ENCODE peak calls at places on chromosome 12, in eight cellular contexts. J is AG04450; W is BE2C; R is psoas muscle; N is GM13977; K is CD8-positive, alpha-beta T cell; Z is B cell; S is Panc1. U is an unnamed sample.

GRCh38 chr12:128267651-128268347 is 829 bp downstream of the TMEM132C start:
- DNase-seq in J (no peak), W (no peak), R (no peak), N (no peak), K (no peak), Z (no peak), S (no peak), U (peak)

GRCh38 chr12:6275609-6276246 is 34.8 kb upstream of the PLEKHG6 start:
- DNase-seq in J (no peak), W (no peak), R (no peak), N (no peak), K (no peak), Z (no peak), S (no peak), U (no peak)

GRCh38 chr12:2890001-2890387 is 697 bp upstream of the TULP3 start:
- DNase-seq in J (no peak), W (no peak), R (no peak), N (no peak), K (no peak), Z (no peak), S (no peak), U (no peak)

GRCh38 chr12:121767525-121768016 is 25.9 kb downstream of the RHOF start:
- DNase-seq in J (no peak), W (peak), R (no peak), N (no peak), K (no peak), Z (no peak), S (no peak), U (no peak)

GRCh38 chr12:1879633-1880032 is 38.8 kb downstream of the CACNA2D4 start:
- DNase-seq in J (no peak), W (no peak), R (no peak), N (no peak), K (no peak), Z (no peak), S (no peak), U (no peak)

GRCh38 chr12:55025508-55025907 is 5.7 kb downstream of the NEUROD4 start:
- DNase-seq in J (no peak), W (no peak), R (no peak), N (no peak), K (no peak), Z (no peak), S (no peak), U (no peak)

GRCh38 chr12:106595268-106595667 is 12.5 kb downstream of the RFX4 start:
- DNase-seq in J (no peak), W (no peak), R (no peak), N (no peak), K (no peak), Z (no peak), S (no peak), U (no peak)

GRCh38 chr12:113847856-113848255 is 118.3 kb downstream of the RBM19 start:
- DNase-seq in J (no peak), W (no peak), R (no peak), N (no peak), K (no peak), Z (no peak), S (no peak), U (no peak)

GRCh38 chr12:128820253-128820652 is 3.5 kb downstream of the SLC15A4 start:
- DNase-seq in J (no peak), W (no peak), R (no peak), N (peak), K (no peak), Z (no peak), S (no peak), U (no peak)

GRCh38 chr12:77166711-77167110 is 101.3 kb upstream of the E2F7 start:
- DNase-seq in J (no peak), W (no peak), R (no peak), N (no peak), K (no peak), Z (no peak), S (no peak), U (no peak)

GRCh38 chr12:124248862-124249825 is 45.7 kb upstream of the RFLNA start:
- DNase-seq in J (no peak), W (no peak), R (no peak), N (no peak), K (no peak), Z (no peak), S (no peak), U (no peak)

GRCh38 chr12:4108803-4109345 is 164.7 kb upstream of the CCND2 start:
- DNase-seq in J (no peak), W (no peak), R (no peak), N (no peak), K (no peak), Z (no peak), S (no peak), U (no peak)

GRCh38 chr12:52156757-52157565 is 34.9 kb downstream of the KRT80 start:
- DNase-seq in J (no peak), W (peak), R (peak), N (peak), K (peak), Z (peak), S (no peak), U (peak)

GRCh38 chr12:3698218-3698974 is 54.5 kb downstream of the CRACR2A start:
- DNase-seq in J (peak), W (no peak), R (no peak), N (no peak), K (no peak), Z (no peak), S (no peak), U (no peak)

GRCh38 chr12:132389526-132390286 is 60.3 kb upstream of the GALNT9 start:
- DNase-seq in J (no peak), W (no peak), R (no peak), N (no peak), K (no peak), Z (no peak), S (no peak), U (no peak)

GRCh38 chr12:128844031-128844635 is 9.1 kb upstream of the GLT1D1 start:
- DNase-seq in J (no peak), W (no peak), R (no peak), N (no peak), K (no peak), Z (peak), S (no peak), U (peak)

GRCh38 chr12:77343291-77343690 is 277.9 kb upstream of the E2F7 start:
- DNase-seq in J (no peak), W (no peak), R (no peak), N (no peak), K (no peak), Z (no peak), S (no peak), U (no peak)

GRCh38 chr12:96047621-96048211 is 12.3 kb upstream of the LTA4H start:
- DNase-seq in J (no peak), W (no peak), R (no peak), N (peak), K (no peak), Z (peak), S (no peak), U (no peak)

GRCh38 chr12:129687731-129688130 is 216.1 kb downstream of the TMEM132D start:
- DNase-seq in J (no peak), W (no peak), R (no peak), N (no peak), K (no peak), Z (no peak), S (no peak), U (no peak)

GRCh38 chr12:95859344-95859816 is 628 bp downstream of the SNRPF start:
- DNase-seq in J (no peak), W (no peak), R (no peak), N (no peak), K (no peak), Z (peak), S (no peak), U (no peak)

GRCh38 chr12:105336411-105336810 is 5.9 kb downstream of the C12orf75 start:
- DNase-seq in J (no peak), W (no peak), R (no peak), N (no peak), K (no peak), Z (no peak), S (no peak), U (no peak)

GRCh38 chr12:113214938-113215400 is 6.3 kb upstream of the TPCN1 start:
- DNase-seq in J (peak), W (no peak), R (peak), N (no peak), K (no peak), Z (no peak), S (no peak), U (no peak)

GRCh38 chr12:105120551-105120950 is 13.0 kb downstream of the WASHC4 start:
- DNase-seq in J (no peak), W (no peak), R (no peak), N (no peak), K (no peak), Z (no peak), S (no peak), U (no peak)

GRCh38 chr12:25835385-25835784 is 123.1 kb upstream of the RASSF8 start:
- DNase-seq in J (no peak), W (no peak), R (no peak), N (no peak), K (no peak), Z (no peak), S (no peak), U (no peak)

GRCh38 chr12:105983622-105984325 is 155.0 kb downstream of the NUAK1 start:
- DNase-seq in J (peak), W (no peak), R (no peak), N (no peak), K (no peak), Z (no peak), S (no peak), U (no peak)

GRCh38 chr12:139585-139984 is 73.0 kb downstream of the IQSEC3 start:
- DNase-seq in J (no peak), W (no peak), R (no peak), N (no peak), K (no peak), Z (no peak), S (no peak), U (no peak)

GRCh38 chr12:6563448-6564050 is 4.5 kb downstream of the NOP2 start:
- DNase-seq in J (no peak), W (peak), R (peak), N (peak), K (peak), Z (peak), S (no peak), U (peak)

GRCh38 chr12:64759035-64759894 is at the start of gene GNS:
- DNase-seq in J (peak), W (peak), R (peak), N (peak), K (peak), Z (peak), S (peak), U (peak)

GRCh38 chr12:45546545-45546944 is 183.0 kb upstream of the ARID2 start:
- DNase-seq in J (no peak), W (no peak), R (no peak), N (no peak), K (no peak), Z (no peak), S (no peak), U (no peak)

GRCh38 chr12:115569694-115570093 is 707.8 kb downstream of the MED13L start:
- DNase-seq in J (no peak), W (peak), R (no peak), N (no peak), K (no peak), Z (no peak), S (no peak), U (no peak)

GRCh38 chr12:69278814-69279782 is 39.7 kb downstream of the CPSF6 start:
- DNase-seq in J (no peak), W (no peak), R (no peak), N (no peak), K (no peak), Z (no peak), S (no peak), U (no peak)

GRCh38 chr12:69287556-69287955 is 48.2 kb downstream of the CPSF6 start:
- DNase-seq in J (no peak), W (no peak), R (no peak), N (no peak), K (no peak), Z (no peak), S (no peak), U (no peak)

GRCh38 chr12:69284131-69284530 is 44.8 kb downstream of the CPSF6 start:
- DNase-seq in J (peak), W (peak), R (peak), N (no peak), K (no peak), Z (peak), S (no peak), U (peak)
- TF ChIP-seq CTCF in J (peak), W (peak), R (peak), N (no peak), K (no peak), Z (peak), S (no peak), U (no peak)

DNA sequence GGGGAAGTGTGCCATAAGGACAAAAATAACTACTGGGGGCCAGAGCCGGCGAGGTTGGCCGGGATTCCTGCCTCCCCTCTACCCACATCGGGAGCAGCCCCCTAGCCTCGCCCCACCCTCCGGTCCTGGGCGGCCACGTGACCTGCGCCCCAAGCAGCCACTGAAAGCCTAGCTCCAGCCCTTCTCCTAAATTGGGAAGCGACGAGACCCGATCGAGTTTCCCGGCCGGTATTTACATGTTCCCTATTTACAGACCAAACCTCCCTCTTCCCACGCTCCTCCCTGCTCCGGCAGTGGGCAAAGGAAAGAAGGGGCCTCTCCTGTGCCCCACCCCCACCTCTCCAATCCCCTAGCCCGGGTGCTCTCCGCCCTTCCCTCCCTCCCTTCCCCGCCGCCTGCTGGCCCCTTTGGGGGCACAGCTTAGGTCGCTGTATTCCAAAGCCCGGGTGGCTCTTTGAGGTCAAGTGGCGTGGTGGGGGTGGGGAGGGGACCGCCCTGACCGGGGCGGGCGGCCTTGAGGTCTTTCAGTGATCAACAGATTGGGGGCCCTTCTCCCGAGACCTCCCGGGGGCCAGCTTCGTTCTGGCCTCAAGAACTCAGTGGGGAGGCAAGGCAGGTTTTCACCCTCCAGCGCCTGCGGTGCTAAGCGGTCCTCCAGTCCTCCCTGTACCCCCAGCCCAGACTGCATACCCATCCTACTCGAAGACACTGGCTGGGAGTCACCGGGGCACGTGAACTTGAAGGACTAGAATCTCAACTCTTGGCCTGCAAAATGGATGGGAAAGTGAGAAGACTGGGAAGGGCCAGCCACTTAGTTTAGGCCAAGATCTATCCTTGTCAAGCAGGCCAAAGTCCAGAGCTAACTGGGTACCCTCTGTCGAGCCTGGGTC is 6.3 kb upstream of the CTDSP2 start:
- DNase-seq in J (no peak), W (no peak), R (peak), N (no peak), K (no peak), Z (no peak), S (no peak), U (no peak)
- TF ChIP-seq CTCF in J (peak), W (no peak), R (peak), N (no peak), K (no peak), Z (no peak), S (no peak), U (no peak)

GRCh38 chr12:122820838-122821271 is 14.4 kb upstream of the HIP1R start:
- DNase-seq in J (no peak), W (no peak), R (no peak), N (peak), K (no peak), Z (peak), S (no peak), U (peak)

GRCh38 chr12:122813310-122813713 is 21.9 kb upstream of the HIP1R start:
- DNase-seq in J (no peak), W (no peak), R (no peak), N (peak), K (no peak), Z (peak), S (no peak), U (peak)

GRCh38 chr12:122823429-122823828 is 11.8 kb upstream of the HIP1R start:
- DNase-seq in J (no peak), W (no peak), R (no peak), N (no peak), K (no peak), Z (no peak), S (no peak), U (no peak)

GRCh38 chr12:122820138-122820537 is 15.1 kb upstream of the HIP1R start:
- DNase-seq in J (no peak), W (no peak), R (no peak), N (no peak), K (no peak), Z (no peak), S (no peak), U (no peak)

DNA sequence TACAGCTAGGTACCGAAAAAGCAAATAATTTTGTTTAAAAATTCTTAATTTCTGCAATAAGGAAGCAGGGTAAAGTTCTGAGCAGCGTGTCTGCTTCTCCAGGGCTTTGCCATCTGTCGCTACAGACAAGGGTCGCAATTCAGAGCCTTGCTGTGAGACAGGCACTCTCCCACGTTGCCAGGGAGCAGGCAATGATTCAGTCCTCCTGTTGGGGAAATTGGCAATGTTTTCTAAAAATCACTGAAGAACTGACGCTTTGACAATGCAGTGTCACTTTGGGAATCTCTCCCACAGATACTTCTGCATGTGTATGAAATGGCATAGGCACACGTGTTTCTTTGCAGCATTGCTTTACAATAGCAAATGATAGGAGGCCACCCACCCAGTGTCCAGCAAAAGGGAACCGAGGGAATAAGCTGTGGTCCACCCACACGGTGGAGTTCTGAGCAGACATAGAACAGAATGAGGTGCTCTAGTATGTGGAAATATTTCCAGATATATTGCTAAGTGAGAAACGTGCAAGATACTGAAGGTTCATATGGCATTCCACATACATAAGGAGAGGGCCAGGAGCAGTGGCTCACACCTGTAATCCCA is 15.9 kb upstream of the HIP1R start:
- DNase-seq in J (no peak), W (no peak), R (no peak), N (no peak), K (no peak), Z (no peak), S (no peak), U (no peak)
- TF ChIP-seq CTCF in J (no peak), W (no peak), R (no peak), N (no peak), K (no peak), Z (no peak), S (no peak), U (no peak)

DNA sequence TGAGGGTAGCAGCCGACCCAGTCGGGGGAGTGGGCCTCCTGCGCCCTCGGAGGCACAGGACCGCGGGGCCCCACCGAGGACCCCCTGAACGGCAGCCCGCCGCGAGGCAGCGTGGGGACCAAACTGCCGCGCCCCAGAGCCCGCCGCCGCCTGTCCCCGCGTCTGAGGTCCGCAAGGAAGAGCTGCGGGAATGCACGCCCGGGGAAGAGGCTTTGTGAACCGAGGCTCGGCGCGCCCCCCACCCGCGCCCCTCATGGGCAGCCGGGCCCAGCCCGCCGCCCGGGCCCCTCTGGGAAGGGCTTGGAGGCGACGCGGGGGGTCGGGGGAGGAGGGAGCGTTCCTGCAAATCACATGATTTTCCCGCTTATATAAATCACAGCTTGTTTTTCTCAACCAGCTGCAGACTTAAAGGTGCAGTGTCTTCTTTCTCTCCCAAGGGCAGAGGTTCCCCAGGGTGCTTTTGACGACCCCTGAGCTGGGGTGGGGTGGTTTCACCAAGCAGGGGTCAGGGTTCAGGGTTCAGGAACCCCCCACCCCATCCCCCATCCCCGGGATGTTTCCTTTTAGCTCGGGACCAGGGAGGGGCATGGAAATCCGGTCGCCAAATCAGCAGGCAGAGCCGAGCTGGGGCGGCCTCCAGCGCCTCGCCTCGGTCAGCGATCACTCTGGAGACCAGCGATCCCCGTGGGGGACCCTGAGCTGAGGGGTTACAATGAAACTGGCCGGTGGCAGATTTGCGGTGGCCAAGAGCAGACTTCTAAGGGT is 44.7 kb upstream of the ATP23 start:
- DNase-seq in J (peak), W (peak), R (peak), N (no peak), K (no peak), Z (peak), S (peak), U (no peak)
- TF ChIP-seq CTCF in J (peak), W (peak), R (peak), N (peak), K (no peak), Z (no peak), S (no peak), U (no peak)

DNA sequence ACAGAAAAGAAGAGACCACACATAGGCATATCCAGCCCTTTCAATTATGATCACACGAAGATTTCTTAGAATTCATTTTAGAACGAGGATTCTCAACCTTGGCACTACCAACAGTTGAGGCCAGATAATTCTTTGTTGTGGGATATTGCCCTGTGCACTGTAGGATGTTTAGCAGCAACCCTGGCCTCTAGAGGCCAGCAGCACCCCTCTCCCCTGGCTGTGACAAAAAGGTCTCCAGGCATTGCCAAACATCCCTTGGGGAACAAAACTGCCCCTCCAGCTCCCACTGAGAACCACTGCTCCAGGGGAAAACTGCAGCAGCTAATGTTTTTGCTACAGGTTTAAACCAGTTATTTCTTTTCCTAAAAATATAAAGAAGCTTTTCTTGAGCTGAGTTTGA is 7.1 kb downstream of the NT5DC3 start:
- DNase-seq in J (no peak), W (no peak), R (no peak), N (no peak), K (no peak), Z (no peak), S (no peak), U (no peak)
- TF ChIP-seq CTCF in J (peak), W (peak), R (no peak), N (no peak), K (no peak), Z (no peak), S (peak), U (peak)

DNA sequence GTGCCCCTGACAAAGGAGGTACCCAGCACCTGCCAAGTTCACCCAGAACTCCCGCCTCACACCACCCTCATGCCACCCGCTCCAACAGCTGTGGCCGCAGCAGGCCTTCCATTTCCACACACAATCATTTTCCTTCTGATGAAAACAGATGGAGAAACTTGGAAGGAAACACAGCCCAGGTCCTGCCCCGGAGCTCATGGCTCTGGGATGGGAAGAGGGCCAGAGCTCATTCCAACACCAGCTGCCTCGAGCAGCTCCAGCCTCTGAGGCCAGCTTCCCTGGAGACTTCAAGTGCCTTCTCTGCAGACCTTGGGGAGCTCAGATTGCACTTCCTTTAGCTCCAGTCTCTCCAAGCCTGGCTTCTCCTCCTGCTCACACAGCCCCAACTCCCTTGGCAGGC is 55.1 kb upstream of the CMKLR1 start:
- DNase-seq in J (no peak), W (peak), R (peak), N (no peak), K (no peak), Z (no peak), S (no peak), U (no peak)
- TF ChIP-seq CTCF in J (no peak), W (no peak), R (no peak), N (no peak), K (no peak), Z (no peak), S (no peak), U (no peak)